ENCODE peak calls at places on chromosomes 3 and 15, in six cellular contexts. G is fibroblast of the conjunctiva, F is fibroblast of pulmonary artery, Y is GM12891, N is AG08396, M is NCI-H1092. R is an unnamed sample.

GRCh38 chr3:84960581-84960980 is 1.8 kb downstream of the CADM2 start:
- DNase-seq in G (no peak), F (no peak), Y (no peak), N (no peak), M (no peak), R (no peak)

GRCh38 chr15:89777821-89778380 is 1.8 kb downstream of the MESP2 start:
- DNase-seq in G (no peak), F (no peak), Y (no peak), N (no peak), M (no peak), R (no peak)

GRCh38 chr3:151421956-151422355 is 37.4 kb upstream of the P2RY12 start:
- DNase-seq in G (no peak), F (no peak), Y (no peak), N (no peak), M (no peak), R (no peak)

GRCh38 chr15:84934942-84935729 is 46.5 kb upstream of the PDE8A start:
- DNase-seq in G (no peak), F (no peak), Y (no peak), N (no peak), M (no peak), R (no peak)

GRCh38 chr3:62939707-62940106 is 64.5 kb upstream of the CADPS start:
- DNase-seq in G (no peak), F (no peak), Y (no peak), N (no peak), M (no peak), R (no peak)

GRCh38 chr15:57442371-57442770 is 66.1 kb downstream of the CGNL1 start:
- DNase-seq in G (no peak), F (no peak), Y (no peak), N (no peak), M (no peak), R (no peak)

GRCh38 chr3:152071924-152072323 is 196.8 kb upstream of the MBNL1 start:
- DNase-seq in G (peak), F (peak), Y (no peak), N (peak), M (no peak), R (peak)

GRCh38 chr3:157104928-157105652 is 54.9 kb downstream of the CCNL1 start:
- DNase-seq in G (no peak), F (no peak), Y (peak), N (no peak), M (no peak), R (no peak)

GRCh38 chr3:62065985-62066693 is 307.2 kb downstream of the FEZF2 start:
- DNase-seq in G (peak), F (no peak), Y (no peak), N (no peak), M (no peak), R (no peak)

GRCh38 chr15:25930931-25931330 is 67.8 kb upstream of the ATP10A start:
- DNase-seq in G (no peak), F (no peak), Y (no peak), N (no peak), M (no peak), R (no peak)

GRCh38 chr15:99090011-99090699 is 14.7 kb upstream of the SYNM start:
- DNase-seq in G (no peak), F (no peak), Y (peak), N (no peak), M (no peak), R (no peak)

R was measured in COLO829.